ENCODE peak calls at places on chromosomes 12 and 14, in six cellular contexts. A is tibial artery; G is naive thymus-derived CD4-positive, alpha-beta T cell; J is endodermal cell; D is GM23338; R is Panc1. H is an unnamed sample.

GRCh38 chr12:15819644-15820437 is 30.7 kb upstream of the EPS8 start:
- DNase-seq in A (no peak), G (no peak), J (no peak), D (no peak), R (no peak), H (no peak)

GRCh38 chr12:85866929-85867776 is 6.9 kb upstream of the NTS start:
- DNase-seq in A (no peak), G (no peak), J (peak; percentile 63), D (peak; percentile 76), R (peak; percentile 22), H (no peak)

GRCh38 chr14:24670594-24670993 is 36.6 kb upstream of the GZMB start:
- DNase-seq in A (no peak), G (no peak), J (no peak), D (no peak), R (no peak), H (no peak)

GRCh38 chr12:107368586-107368985 is 275.2 kb upstream of the CRY1 start:
- DNase-seq in A (no peak), G (no peak), J (no peak), D (no peak), R (no peak), H (no peak)

GRCh38 chr14:69342928-69343525 is 55.1 kb downstream of the ERH start:
- DNase-seq in A (no peak), G (no peak), J (no peak), D (no peak), R (no peak), H (no peak)

GRCh38 chr14:96253140-96253539 is 2.9 kb upstream of the BDKRB1 start:
- DNase-seq in A (no peak), G (no peak), J (peak; percentile 82), D (no peak), R (no peak), H (no peak)

GRCh38 chr12:84542289-84542688 is 370.3 kb downstream of the SLC6A15 start:
- DNase-seq in A (no peak), G (no peak), J (no peak), D (no peak), R (no peak), H (no peak)

GRCh38 chr12:7060353-7060954 is at the start of gene C1S:
- DNase-seq in A (peak; percentile 94), G (no peak), J (peak; percentile 89), D (peak; percentile 84), R (no peak), H (peak; percentile 70)

GRCh38 chr14:58298477-58298879 is at the start of gene ARID4A:
- DNase-seq in A (peak; percentile 97), G (no peak), J (peak; percentile 96), D (no peak), R (no peak), H (peak; percentile 91)

GRCh38 chr12:46679754-46680153 is 146.0 kb downstream of the SLC38A4 start:
- DNase-seq in A (no peak), G (no peak), J (no peak), D (no peak), R (no peak), H (no peak)

GRCh38 chr14:20327005-20327869 is 5.8 kb downstream of the CCNB1IP1 start:
- DNase-seq in A (no peak), G (peak; percentile 70), J (no peak), D (peak; percentile 77), R (peak; percentile 32), H (no peak)

GRCh38 chr12:32902287-32902996 is 5.9 kb upstream of the PKP2 start:
- DNase-seq in A (no peak), G (no peak), J (no peak), D (no peak), R (no peak), H (no peak)

GRCh38 chr12:75798527-75798926 is 233.0 kb downstream of the PHLDA1 start:
- DNase-seq in A (no peak), G (no peak), J (no peak), D (no peak), R (no peak), H (no peak)

GRCh38 chr14:24677956-24678355 is 44.0 kb upstream of the GZMB start:
- DNase-seq in A (no peak), G (no peak), J (no peak), D (no peak), R (no peak), H (no peak)

GRCh38 chr14:76329150-76329881 is 46.6 kb upstream of the ESRRB start:
- DNase-seq in A (no peak), G (no peak), J (peak; percentile 80), D (peak; percentile 82), R (no peak), H (no peak)

GRCh38 chr14:29197557-29197956 is 431.0 kb downstream of the FOXG1 start:
- DNase-seq in A (no peak), G (no peak), J (no peak), D (no peak), R (no peak), H (no peak)

GRCh38 chr12:69688021-69688420 is 11.1 kb downstream of the BEST3 start:
- DNase-seq in A (no peak), G (no peak), J (no peak), D (peak; percentile 30), R (peak; percentile 51), H (no peak)

GRCh38 chr14:32372154-32372553 is 43.1 kb downstream of the AKAP6 start:
- DNase-seq in A (no peak), G (no peak), J (no peak), D (no peak), R (no peak), H (no peak)

GRCh38 chr12:78568326-78569020 is 296.1 kb upstream of the SYT1 start:
- DNase-seq in A (no peak), G (no peak), J (no peak), D (no peak), R (no peak), H (no peak)

GRCh38 chr14:53525608-53526007 is 372.5 kb upstream of the DDHD1 start:
- DNase-seq in A (no peak), G (no peak), J (no peak), D (no peak), R (no peak), H (no peak)

GRCh38 chr12:13257356-13257875 is 60.9 kb downstream of the EMP1 start:
- DNase-seq in A (no peak), G (no peak), J (no peak), D (no peak), R (no peak), H (no peak)

GRCh38 chr14:89618821-89619551 is 202.0 kb upstream of the FOXN3 start:
- DNase-seq in A (peak; percentile 77), G (peak; percentile 77), J (peak; percentile 91), D (peak; percentile 84), R (no peak), H (peak; percentile 72)

GRCh38 chr12:120240495-120240833 is 25.1 kb downstream of the PXN start:
- DNase-seq in A (no peak), G (no peak), J (no peak), D (no peak), R (no peak), H (no peak)
- H3K4me1 ChIP-seq in A (no peaks in the 10 kb centered on the region), G (peaks cover 54% of the 10 kb centered on the region), J (peaks cover 3% of the 10 kb centered on the region), D (peaks cover 27% of the 10 kb centered on the region), R (peaks cover 94% of the 10 kb centered on the region), H (peaks cover 95% of the 10 kb centered on the region)

GRCh38 chr14:52049721-52050588 is 18.9 kb downstream of the NID2 start:
- DNase-seq in A (no peak), G (no peak), J (no peak), D (no peak), R (no peak), H (no peak)

GRCh38 chr14:52052289-52052943 is 16.4 kb downstream of the NID2 start:
- DNase-seq in A (no peak), G (no peak), J (no peak), D (no peak), R (no peak), H (no peak)

GRCh38 chr14:52052991-52053390 is 15.9 kb downstream of the NID2 start:
- DNase-seq in A (no peak), G (no peak), J (no peak), D (no peak), R (no peak), H (no peak)

GRCh38 chr14:52051861-52052260 is 17.0 kb downstream of the NID2 start:
- DNase-seq in A (no peak), G (no peak), J (no peak), D (no peak), R (no peak), H (no peak)

DNA sequence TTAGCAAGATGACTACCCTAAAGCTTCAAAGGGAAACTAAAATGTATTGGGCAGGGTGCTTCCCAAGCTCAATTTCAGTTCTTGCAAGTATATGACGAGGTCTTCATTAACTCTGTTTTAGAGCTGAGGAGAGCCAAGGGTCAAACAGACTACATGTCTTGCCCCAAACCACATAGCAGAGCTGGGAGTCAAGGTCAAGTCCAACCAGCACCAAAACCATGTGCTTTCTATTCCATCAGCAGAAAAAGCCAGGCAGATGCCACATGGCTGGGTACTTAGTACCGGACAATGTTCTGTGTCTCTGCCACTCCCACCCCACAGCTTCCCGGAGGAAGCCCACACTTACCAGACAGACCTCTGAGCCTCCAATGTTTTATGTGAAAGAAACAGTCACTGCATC is 17.6 kb downstream of the NID2 start:
- DNase-seq in A (no peak), G (no peak), J (no peak), D (no peak), R (no peak), H (no peak)
- H3K27ac ChIP-seq in A (peak overlapping the region; percentile 30), G (no peak overlapping the region), J (no peak overlapping the region), D (no peak overlapping the region), R (no peak overlapping the region), H (peak overlapping the region; percentile 79)

GRCh38 chr12:123474493-123475255 is 16.7 kb downstream of the SNRNP35 start:
- DNase-seq in A (no peak), G (peak; percentile 71), J (no peak), D (no peak), R (no peak), H (peak; percentile 66)

GRCh38 chr12:123471374-123472068 is 13.6 kb downstream of the SNRNP35 start:
- DNase-seq in A (no peak), G (no peak), J (no peak), D (no peak), R (no peak), H (peak; percentile 67)

GRCh38 chr12:123475256-123475703 is 17.3 kb downstream of the SNRNP35 start:
- DNase-seq in A (no peak), G (no peak), J (no peak), D (no peak), R (no peak), H (no peak)

GRCh38 chr12:123469978-123470377 is 12.0 kb downstream of the SNRNP35 start:
- DNase-seq in A (no peak), G (no peak), J (no peak), D (no peak), R (no peak), H (no peak)

GRCh38 chr12:123472438-123472849 is 14.5 kb downstream of the SNRNP35 start:
- DNase-seq in A (no peak), G (no peak), J (no peak), D (no peak), R (no peak), H (no peak)
- H3K36me3 ChIP-seq in A (peaks cover 27% of the 10 kb centered on the region), G (no peaks in the 10 kb centered on the region), J (peaks cover 43% of the 10 kb centered on the region), D (no peaks in the 10 kb centered on the region), R (no peaks in the 10 kb centered on the region), H (no peaks in the 10 kb centered on the region)

DNA sequence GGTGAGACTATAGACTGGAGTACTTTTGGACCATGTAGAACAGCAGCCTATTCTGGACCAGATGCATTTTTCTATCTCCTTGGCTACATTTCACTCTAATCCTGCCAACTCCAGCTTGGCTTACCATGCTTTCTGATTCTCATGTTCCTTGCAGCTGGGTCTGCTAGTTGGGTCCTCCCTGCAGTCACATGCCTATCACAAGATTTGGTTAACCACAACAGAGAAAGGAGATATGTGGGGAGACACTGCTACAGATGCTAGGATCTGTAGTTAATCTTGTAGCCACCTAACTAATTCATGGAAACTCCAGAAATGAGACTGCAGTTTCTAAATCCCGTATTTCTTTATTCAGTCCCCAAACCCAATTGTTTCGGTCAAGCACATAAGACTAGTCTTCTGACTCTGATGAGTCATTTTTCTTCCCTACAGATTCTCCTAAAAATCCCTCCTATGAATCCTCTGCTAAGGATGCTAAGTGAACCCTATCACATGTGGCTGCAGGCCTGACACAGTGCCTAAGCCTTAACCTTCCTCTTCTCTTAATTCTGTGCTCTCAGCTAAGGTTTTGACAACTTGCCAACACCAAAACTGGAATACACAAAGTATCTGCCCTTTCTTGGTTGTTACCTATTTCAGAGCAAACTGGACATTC is 410.6 kb downstream of the DAD1 start:
- DNase-seq in A (no peak), G (peak; percentile 34), J (no peak), D (no peak), R (no peak), H (no peak)
- H3K4me1 ChIP-seq in A (no peaks in the 10 kb centered on the region), G (no peaks in the 10 kb centered on the region), J (no peaks in the 10 kb centered on the region), D (no peaks in the 10 kb centered on the region), R (no peaks in the 10 kb centered on the region), H (peaks cover 9% of the 10 kb centered on the region)